ENCODE peak calls at places on chromosomes 16 and 17, in six cellular contexts. One of them, this sample, is unnamed.

GRCh38 chr17:5508855-5509254 is 22.5 kb downstream of the MIS12 start:
- DNase-seq in K562: no peak
- DNase-seq in GM12892: no peak
- DNase-seq in HepG2: peak; percentile 29
- DNase-seq in H1: no peak
- DNase-seq in GM12878: no peak
- DNase-seq in this sample: no peak

GRCh38 chr17:32757963-32758362 is 119.0 kb downstream of the MYO1D start:
- DNase-seq in K562: no peak
- DNase-seq in GM12892: no peak
- DNase-seq in HepG2: no peak
- DNase-seq in H1: no peak
- DNase-seq in GM12878: no peak
- DNase-seq in this sample: no peak

GRCh38 chr16:52603015-52603414 is 56.1 kb upstream of the TOX3 start:
- DNase-seq in K562: no peak
- DNase-seq in GM12892: no peak
- DNase-seq in HepG2: no peak
- DNase-seq in H1: no peak
- DNase-seq in GM12878: no peak
- DNase-seq in this sample: no peak

GRCh38 chr17:45334701-45335677 is 18.2 kb upstream of the MAP3K14 start:
- DNase-seq in K562: no peak
- DNase-seq in GM12892: no peak
- DNase-seq in HepG2: no peak
- DNase-seq in H1: no peak
- DNase-seq in GM12878: no peak
- DNase-seq in this sample: no peak

GRCh38 chr16:57023541-57024249 is 34.3 kb downstream of the NLRC5 start:
- DNase-seq in K562: no peak
- DNase-seq in GM12892: no peak
- DNase-seq in HepG2: no peak
- DNase-seq in H1: no peak
- DNase-seq in GM12878: no peak
- DNase-seq in this sample: no peak

GRCh38 chr16:58127033-58127556 is 2.1 kb downstream of the CFAP20 start:
- DNase-seq in K562: peak; percentile 29
- DNase-seq in GM12892: no peak
- DNase-seq in HepG2: peak; percentile 49
- DNase-seq in H1: no peak
- DNase-seq in GM12878: no peak
- DNase-seq in this sample: no peak

GRCh38 chr17:31061678-31062077 is 33.1 kb upstream of the NF1 start:
- DNase-seq in K562: no peak
- DNase-seq in GM12892: no peak
- DNase-seq in HepG2: no peak
- DNase-seq in H1: no peak
- DNase-seq in GM12878: no peak
- DNase-seq in this sample: no peak

GRCh38 chr17:73283250-73283649 is 21.6 kb upstream of the CPSF4L start:
- DNase-seq in K562: no peak
- DNase-seq in GM12892: no peak
- DNase-seq in HepG2: no peak
- DNase-seq in H1: no peak
- DNase-seq in GM12878: no peak
- DNase-seq in this sample: no peak

GRCh38 chr17:82400830-82401229 is 17.3 kb upstream of the HEXD start:
- DNase-seq in K562: no peak
- DNase-seq in GM12892: peak; percentile 87
- DNase-seq in HepG2: no peak
- DNase-seq in H1: no peak
- DNase-seq in GM12878: no peak
- DNase-seq in this sample: peak; percentile 86

GRCh38 chr16:4142268-4142667 is 26.0 kb upstream of the ADCY9 start:
- DNase-seq in K562: no peak
- DNase-seq in GM12892: peak; percentile 27
- DNase-seq in HepG2: no peak
- DNase-seq in H1: no peak
- DNase-seq in GM12878: peak; percentile 42
- DNase-seq in this sample: peak; percentile 47

GRCh38 chr17:38605852-38606645 is at the start of gene SRCIN1:
- DNase-seq in K562: peak; percentile 86
- DNase-seq in GM12892: peak; percentile 73
- DNase-seq in HepG2: peak; percentile 57
- DNase-seq in H1: no peak
- DNase-seq in GM12878: no peak
- DNase-seq in this sample: peak; percentile 67

GRCh38 chr17:82775033-82775823 is 23.4 kb downstream of the TBCD start:
- DNase-seq in K562: peak; percentile 74
- DNase-seq in GM12892: peak; percentile 63
- DNase-seq in HepG2: peak; percentile 51
- DNase-seq in H1: no peak
- DNase-seq in GM12878: no peak
- DNase-seq in this sample: peak; percentile 69

GRCh38 chr16:88773812-88774291 is 11.2 kb downstream of the PIEZO1 start:
- DNase-seq in K562: peak; percentile 93
- DNase-seq in GM12892: no peak
- DNase-seq in HepG2: no peak
- DNase-seq in H1: no peak
- DNase-seq in GM12878: no peak
- DNase-seq in this sample: no peak

GRCh38 chr16:71358464-71359031 is at the start of gene CALB2:
- DNase-seq in K562: peak; percentile 81
- DNase-seq in GM12892: peak; percentile 86
- DNase-seq in HepG2: peak; percentile 43
- DNase-seq in H1: peak; percentile 27
- DNase-seq in GM12878: no peak
- DNase-seq in this sample: peak; percentile 84

GRCh38 chr16:21060027-21060510 is 90.6 kb downstream of the DNAH3 start:
- DNase-seq in K562: no peak
- DNase-seq in GM12892: no peak
- DNase-seq in HepG2: no peak
- DNase-seq in H1: no peak
- DNase-seq in GM12878: no peak
- DNase-seq in this sample: no peak

GRCh38 chr16:81626181-81626674 is 152.9 kb upstream of the PLCG2 start:
- DNase-seq in K562: no peak
- DNase-seq in GM12892: no peak
- DNase-seq in HepG2: no peak
- DNase-seq in H1: no peak
- DNase-seq in GM12878: no peak
- DNase-seq in this sample: no peak

GRCh38 chr16:19997264-19997663 is 76.4 kb downstream of the GPR139 start:
- DNase-seq in K562: no peak
- DNase-seq in GM12892: no peak
- DNase-seq in HepG2: no peak
- DNase-seq in H1: no peak
- DNase-seq in GM12878: no peak
- DNase-seq in this sample: no peak

GRCh38 chr17:66271512-66271911 is 30.9 kb upstream of the PRKCA start:
- DNase-seq in K562: no peak
- DNase-seq in GM12892: no peak
- DNase-seq in HepG2: no peak
- DNase-seq in H1: no peak
- DNase-seq in GM12878: no peak
- DNase-seq in this sample: no peak

GRCh38 chr17:66275651-66276050 is 26.8 kb upstream of the PRKCA start:
- DNase-seq in K562: no peak
- DNase-seq in GM12892: no peak
- DNase-seq in HepG2: peak; percentile 80
- DNase-seq in H1: no peak
- DNase-seq in GM12878: no peak
- DNase-seq in this sample: no peak

GRCh38 chr17:66272699-66273390 is 29.6 kb upstream of the PRKCA start:
- DNase-seq in K562: peak; percentile 62
- DNase-seq in GM12892: no peak
- DNase-seq in HepG2: no peak
- DNase-seq in H1: no peak
- DNase-seq in GM12878: no peak
- DNase-seq in this sample: no peak

GRCh38 chr17:66276328-66276937 is 26.0 kb upstream of the PRKCA start:
- DNase-seq in K562: no peak
- DNase-seq in GM12892: no peak
- DNase-seq in HepG2: peak; percentile 59
- DNase-seq in H1: no peak
- DNase-seq in GM12878: no peak
- DNase-seq in this sample: no peak

GRCh38 chr17:66273391-66273722 is 29.1 kb upstream of the PRKCA start:
- DNase-seq in K562: no peak
- DNase-seq in GM12892: no peak
- DNase-seq in HepG2: no peak
- DNase-seq in H1: no peak
- DNase-seq in GM12878: no peak
- DNase-seq in this sample: no peak
- TF ChIP-seq TAF1 in K562: no peak
- TF ChIP-seq TAF1 in GM12892: no peak
- TF ChIP-seq TAF1 in HepG2: no peak
- TF ChIP-seq TAF1 in H1: no peak
- TF ChIP-seq TAF1 in GM12878: no peak
- TF ChIP-seq TAF1 in this sample: no peak

DNA sequence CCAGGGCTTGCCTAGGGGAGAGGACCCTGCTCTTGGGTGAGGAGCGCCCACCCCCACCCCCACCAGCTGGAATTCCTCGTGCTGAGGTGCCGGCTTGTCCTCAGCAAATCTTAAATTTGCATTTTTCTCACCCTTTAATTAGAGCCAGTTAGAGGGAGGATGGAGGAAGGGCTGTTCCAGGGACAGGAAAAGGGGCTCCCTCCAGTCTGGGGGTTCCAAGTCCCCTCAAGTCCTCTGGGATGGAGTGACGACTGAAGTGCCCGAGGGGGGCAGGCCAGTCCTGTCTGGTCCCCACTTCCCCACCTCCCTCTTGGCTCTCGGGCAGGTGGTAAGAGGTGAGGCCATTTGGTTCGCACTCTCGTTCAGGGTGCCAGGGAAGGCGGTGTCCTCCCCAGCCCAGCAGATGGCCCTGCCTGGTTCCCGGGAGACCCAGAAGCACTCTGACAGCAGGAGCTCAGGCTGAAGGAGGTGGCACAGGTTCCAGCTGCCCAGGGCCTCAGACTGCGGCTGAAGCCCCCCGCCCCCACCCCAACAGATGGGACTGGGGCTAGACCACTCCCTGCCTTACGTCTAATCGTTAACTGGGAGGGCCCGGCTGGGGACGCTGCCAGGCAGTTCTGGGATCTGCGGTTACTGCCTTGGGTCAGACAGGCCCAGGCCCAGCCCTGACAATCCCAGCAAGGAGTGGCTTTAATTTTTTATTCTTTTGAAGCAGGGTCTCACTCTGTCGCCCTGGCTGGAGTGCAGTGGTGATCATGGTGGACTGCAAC is 2.2 kb downstream of the RAB26 start:
- DNase-seq in K562: peak; percentile 49
- DNase-seq in GM12892: no peak
- DNase-seq in HepG2: peak; percentile 68
- DNase-seq in H1: peak; percentile 80
- DNase-seq in GM12878: no peak
- DNase-seq in this sample: no peak
- TF ChIP-seq POLR2A in K562: no peak
- TF ChIP-seq POLR2A in GM12892: no peak
- TF ChIP-seq POLR2A in HepG2: peak; percentile 76
- TF ChIP-seq POLR2A in H1: peak; percentile 12
- TF ChIP-seq POLR2A in GM12878: peak; percentile 29
- TF ChIP-seq POLR2A in this sample: no peak

GRCh38 chr16:85563515-85564276 is 49.4 kb upstream of the GSE1 start:
- DNase-seq in K562: peak; percentile 76
- DNase-seq in GM12892: no peak
- DNase-seq in HepG2: peak; percentile 78
- DNase-seq in H1: no peak
- DNase-seq in GM12878: no peak
- DNase-seq in this sample: no peak

GRCh38 chr16:85565796-85566501 is 47.2 kb upstream of the GSE1 start:
- DNase-seq in K562: no peak
- DNase-seq in GM12892: no peak
- DNase-seq in HepG2: no peak
- DNase-seq in H1: no peak
- DNase-seq in GM12878: no peak
- DNase-seq in this sample: no peak

GRCh38 chr16:85565340-85565739 is 47.8 kb upstream of the GSE1 start:
- DNase-seq in K562: no peak
- DNase-seq in GM12892: no peak
- DNase-seq in HepG2: no peak
- DNase-seq in H1: no peak
- DNase-seq in GM12878: no peak
- DNase-seq in this sample: no peak

GRCh38 chr16:85563031-85563430 is 50.1 kb upstream of the GSE1 start:
- DNase-seq in K562: no peak
- DNase-seq in GM12892: no peak
- DNase-seq in HepG2: no peak
- DNase-seq in H1: no peak
- DNase-seq in GM12878: no peak
- DNase-seq in this sample: no peak

DNA sequence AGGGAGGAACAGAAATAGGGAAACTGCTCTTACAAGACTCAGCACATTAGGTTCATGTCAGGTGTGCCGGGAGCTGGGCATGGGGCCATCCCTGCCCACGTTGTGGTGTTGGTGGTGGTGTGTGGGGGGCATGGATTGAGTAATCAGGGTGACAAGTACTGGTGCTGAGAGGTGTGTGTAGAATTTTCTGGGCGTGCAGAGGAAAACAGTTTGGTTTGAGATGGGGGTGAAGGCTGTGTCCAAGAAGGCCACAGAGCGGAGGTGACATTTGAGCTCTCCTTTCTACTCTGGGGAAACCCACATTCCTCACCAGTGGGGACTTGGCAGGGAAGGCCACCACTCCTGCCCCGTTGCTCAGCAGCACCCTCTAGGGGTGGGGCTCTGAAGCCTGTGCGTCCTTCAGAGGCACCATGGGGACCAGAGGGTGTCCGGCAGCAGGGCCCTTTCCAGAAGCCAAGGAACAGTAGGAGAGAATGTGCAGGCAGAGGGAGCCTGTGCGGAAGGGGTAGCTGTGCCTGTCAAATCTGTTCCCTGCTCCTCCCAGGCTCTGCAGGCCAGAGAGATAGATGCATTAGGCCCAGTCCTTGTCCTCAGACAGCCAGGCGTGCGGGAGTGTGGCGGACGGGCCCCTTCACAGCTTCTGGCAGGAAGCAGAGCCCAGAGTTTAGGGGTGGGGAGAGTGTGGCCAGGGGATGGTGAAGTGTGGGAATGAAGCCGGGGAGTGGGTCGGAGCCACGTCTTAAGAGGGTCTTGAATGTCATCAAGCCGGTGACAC is 48.7 kb upstream of the GSE1 start:
- DNase-seq in K562: peak; percentile 74
- DNase-seq in GM12892: no peak
- DNase-seq in HepG2: no peak
- DNase-seq in H1: no peak
- DNase-seq in GM12878: no peak
- DNase-seq in this sample: no peak
- TF ChIP-seq TAF1 in K562: no peak
- TF ChIP-seq TAF1 in GM12892: no peak
- TF ChIP-seq TAF1 in HepG2: no peak
- TF ChIP-seq TAF1 in H1: no peak
- TF ChIP-seq TAF1 in GM12878: no peak
- TF ChIP-seq TAF1 in this sample: no peak

DNA sequence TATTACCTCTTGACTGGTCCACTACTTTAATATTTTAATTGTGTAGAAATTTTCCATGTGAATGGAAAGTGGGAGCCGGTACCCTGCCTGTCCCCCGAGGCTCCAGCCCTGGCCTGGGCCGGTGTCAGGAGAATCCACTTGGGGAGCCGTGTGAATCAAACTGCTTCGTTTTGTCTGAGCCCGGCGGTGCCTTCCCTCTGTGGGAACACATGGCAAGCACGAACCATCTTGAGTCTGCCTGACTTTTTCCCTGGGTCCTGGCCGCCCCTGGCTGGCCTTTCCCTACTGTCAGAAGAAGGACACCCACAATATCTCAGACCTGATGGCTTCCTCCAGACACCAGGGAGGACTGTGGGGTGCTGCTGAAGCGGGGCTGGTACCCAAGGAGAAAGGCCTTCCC is 12.4 kb upstream of the MYO15B start:
- DNase-seq in K562: no peak
- DNase-seq in GM12892: no peak
- DNase-seq in HepG2: no peak
- DNase-seq in H1: no peak
- DNase-seq in GM12878: no peak
- DNase-seq in this sample: no peak
- TF ChIP-seq POLR2A in K562: no peak
- TF ChIP-seq POLR2A in GM12892: no peak
- TF ChIP-seq POLR2A in HepG2: no peak
- TF ChIP-seq POLR2A in H1: no peak
- TF ChIP-seq POLR2A in GM12878: no peak
- TF ChIP-seq POLR2A in this sample: no peak